ENCODE peak calls at places on chromosome 22, in four cellular contexts. A is K562, V is HCT116, O is GM12878. G is an unnamed sample.

GRCh38 chr22:21631025-21631424 is 1.2 kb upstream of the YDJC start:
- DNase-seq in A (no peak), V (no peak), O (no peak), G (no peak)

GRCh38 chr22:29336751-29337490 is 21.4 kb upstream of the RASL10A start:
- DNase-seq in A (no peak), V (no peak), O (no peak), G (peak; percentile 75)

GRCh38 chr22:30747493-30747892 is 52.8 kb downstream of the OSBP2 start:
- DNase-seq in A (peak; percentile 47), V (no peak), O (no peak), G (no peak)

GRCh38 chr22:20440637-20441591 is 3.3 kb upstream of the SCARF2 start:
- DNase-seq in A (no peak), V (no peak), O (no peak), G (no peak)

GRCh38 chr22:44861245-44861644 is 108.9 kb downstream of the ARHGAP8 start:
- DNase-seq in A (no peak), V (no peak), O (no peak), G (no peak)

GRCh38 chr22:37732699-37733607 is 36.1 kb downstream of the TRIOBP start:
- DNase-seq in A (no peak), V (no peak), O (no peak), G (no peak)

GRCh38 chr22:33883961-33884808 is 36.1 kb downstream of the LARGE1 start:
- DNase-seq in A (no peak), V (no peak), O (no peak), G (no peak)

GRCh38 chr22:29700206-29700948 is 19.4 kb upstream of the CABP7 start:
- DNase-seq in A (no peak), V (no peak), O (no peak), G (no peak)

GRCh38 chr22:31566484-31566883 is 70.1 kb downstream of the SFI1 start:
- DNase-seq in A (no peak), V (no peak), O (no peak), G (no peak)

GRCh38 chr22:43993072-43993760 is 30.9 kb upstream of the PARVB start:
- DNase-seq in A (peak; percentile 56), V (peak; percentile 21), O (peak; percentile 5), G (peak; percentile 53)

GRCh38 chr22:23784215-23784732 is 2.5 kb upstream of the SMARCB1 start:
- DNase-seq in A (no peak), V (no peak), O (no peak), G (no peak)
- TF ChIP-seq JUND in A (no peak), V (no peak), O (no peak), G (no peak)

GRCh38 chr22:41659941-41660340 is 28.7 kb downstream of the SNU13 start:
- DNase-seq in A (no peak), V (no peak), O (no peak), G (no peak)

GRCh38 chr22:41658869-41659268 is 29.8 kb downstream of the SNU13 start:
- DNase-seq in A (no peak), V (no peak), O (no peak), G (no peak)

GRCh38 chr22:41661713-41662112 is 27.0 kb downstream of the SNU13 start:
- DNase-seq in A (no peak), V (no peak), O (no peak), G (no peak)

GRCh38 chr22:41661088-41661487 is 27.6 kb downstream of the SNU13 start:
- DNase-seq in A (no peak), V (no peak), O (no peak), G (no peak)

GRCh38 chr22:41660416-41660815 is 28.3 kb downstream of the SNU13 start:
- DNase-seq in A (no peak), V (no peak), O (no peak), G (no peak)
- TF ChIP-seq JUND in A (no peak), V (no peak), O (no peak), G (no peak)

GRCh38 chr22:24997023-24997422 is 44.5 kb downstream of the KIAA1671 start:
- DNase-seq in A (no peak), V (no peak), O (no peak), G (no peak)

GRCh38 chr22:24994070-24994763 is 41.7 kb downstream of the KIAA1671 start:
- DNase-seq in A (no peak), V (peak; percentile 73), O (no peak), G (peak; percentile 63)

GRCh38 chr22:24995649-24996180 is 43.2 kb downstream of the KIAA1671 start:
- DNase-seq in A (no peak), V (no peak), O (no peak), G (no peak)

GRCh38 chr22:24992946-24993345 is 40.4 kb downstream of the KIAA1671 start:
- DNase-seq in A (no peak), V (no peak), O (no peak), G (no peak)

GRCh38 chr22:24996420-24996952 is 44.0 kb downstream of the KIAA1671 start:
- DNase-seq in A (no peak), V (peak; percentile 49), O (no peak), G (peak; percentile 69)
- TF ChIP-seq JUND in A (no peak), V (no peak), O (no peak), G (no peak)

GRCh38 chr22:27459955-27460354 is 341.6 kb downstream of the MN1 start:
- DNase-seq in A (no peak), V (no peak), O (no peak), G (no peak)

GRCh38 chr22:27461470-27461869 is 340.1 kb downstream of the MN1 start:
- DNase-seq in A (no peak), V (no peak), O (no peak), G (no peak)

GRCh38 chr22:27460596-27461347 is 340.8 kb downstream of the MN1 start:
- DNase-seq in A (no peak), V (no peak), O (no peak), G (no peak)

GRCh38 chr22:27463121-27463520 is 338.4 kb downstream of the MN1 start:
- DNase-seq in A (no peak), V (no peak), O (no peak), G (no peak)

DNA sequence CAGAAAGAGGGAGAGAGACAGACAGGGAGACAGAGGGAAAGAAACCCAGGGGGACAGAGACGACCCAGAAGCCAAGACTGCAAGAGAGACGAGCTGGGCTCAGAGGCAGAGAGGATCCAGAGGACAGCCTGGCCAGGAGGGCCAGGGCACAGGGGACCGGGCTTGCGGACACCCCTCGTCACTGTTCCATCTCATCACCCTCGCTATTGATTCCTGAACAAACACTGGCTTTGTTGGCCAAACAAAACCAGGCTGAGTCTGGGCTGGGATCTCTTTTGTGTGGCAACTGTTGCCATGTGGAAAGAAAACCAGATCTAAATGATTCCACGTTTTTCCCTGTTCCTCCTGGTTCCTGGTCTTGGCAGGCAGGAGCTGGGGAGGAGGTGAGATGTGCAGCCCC is 339.4 kb downstream of the MN1 start:
- DNase-seq in A (no peak), V (no peak), O (no peak), G (peak; percentile 40)
- TF ChIP-seq JUND in A (no peak), V (no peak), O (no peak), G (no peak)

GRCh38 chr22:49331878-49332277 is 495.8 kb downstream of the BRD1 start:
- DNase-seq in A (no peak), V (no peak), O (no peak), G (no peak)

GRCh38 chr22:49329636-49330035 is 498.0 kb downstream of the BRD1 start:
- DNase-seq in A (no peak), V (no peak), O (no peak), G (no peak)

GRCh38 chr22:49328630-49329405 is 498.9 kb downstream of the BRD1 start:
- DNase-seq in A (no peak), V (no peak), O (no peak), G (no peak)

GRCh38 chr22:49331223-49331815 is 496.4 kb downstream of the BRD1 start:
- DNase-seq in A (no peak), V (no peak), O (no peak), G (no peak)

GRCh38 chr22:49330421-49331222 is 497.1 kb downstream of the BRD1 start:
- DNase-seq in A (no peak), V (no peak), O (no peak), G (no peak)
- TF ChIP-seq JUND in A (no peak), V (no peak), O (no peak), G (no peak)

GRCh38 chr22:45865561-45866397 is 111.2 kb downstream of the WNT7B start:
- DNase-seq in A (no peak), V (no peak), O (no peak), G (no peak)
- TF ChIP-seq JUND in A (no peak), V (no peak), O (no peak), G (no peak)

DNA sequence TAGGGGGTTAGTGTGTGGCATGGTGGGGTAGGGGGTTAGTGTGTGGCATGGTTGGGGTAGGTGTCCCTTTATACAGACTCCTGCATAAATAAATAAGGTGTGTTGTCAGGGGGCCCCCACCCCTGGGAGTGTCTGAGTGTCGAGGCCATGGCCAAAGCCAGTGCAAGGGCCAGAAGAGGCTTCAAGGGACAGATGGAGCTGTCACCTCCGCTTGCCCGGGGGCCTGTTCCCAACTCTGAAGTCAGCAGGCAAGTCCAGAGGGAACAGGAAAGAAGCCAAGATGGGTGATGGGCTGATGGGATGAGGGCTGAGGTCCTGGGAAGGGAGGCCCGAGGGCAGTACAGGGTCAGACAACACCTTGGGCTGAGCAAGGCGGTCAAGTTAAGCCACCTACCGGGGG is 997.8 kb downstream of the BRD1 start:
- DNase-seq in A (no peak), V (no peak), O (no peak), G (no peak)
- TF ChIP-seq JUND in A (no peak), V (no peak), O (no peak), G (no peak)

DNA sequence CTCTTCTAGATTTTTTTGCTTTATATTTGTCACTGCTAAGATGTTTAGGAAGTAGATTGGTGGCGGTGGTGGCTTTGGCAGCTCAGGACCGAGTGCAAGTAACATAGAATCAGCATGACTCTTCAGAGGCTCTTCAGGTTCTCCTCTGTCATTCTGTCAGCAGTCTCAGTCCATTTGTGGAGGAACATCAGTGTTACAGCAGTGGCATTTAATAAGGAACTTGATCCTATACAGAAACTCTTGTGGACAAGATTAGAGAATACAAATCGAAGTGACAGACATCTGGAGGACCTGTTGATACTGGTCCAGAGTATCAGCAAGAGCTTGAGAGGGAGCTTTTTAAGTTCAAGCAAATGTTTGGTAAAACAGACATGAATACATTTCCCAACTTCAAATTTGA is 82.2 kb upstream of the GNAZ start:
- DNase-seq in A (no peak), V (no peak), O (no peak), G (no peak)
- TF ChIP-seq JUND in A (no peak), V (no peak), O (no peak), G (no peak)

G was measured in T47D.